ENCODE peak calls at places on chromosomes 1 and 21, in five cellular contexts. T is SK-N-SH, H is K562, B is GM12878, M is HepG2. E is an unnamed sample.

GRCh38 chr1:214632091-214632490 is 29.1 kb downstream of the CENPF start:
- DNase-seq in B (no peak), H (no peak), T (no peak), M (no peak), E (no peak)

GRCh38 chr21:14480601-14481000 is 65.5 kb downstream of the SAMSN1 start:
- DNase-seq in M (no peak), T (no peak), H (no peak), B (no peak), E (no peak)

GRCh38 chr1:235411489-235412486 is 44.6 kb downstream of the TBCE start:
- DNase-seq in T (no peak), M (peak; percentile 80), B (no peak), H (no peak), E (no peak)

GRCh38 chr1:115828101-115829022 is 12.6 kb downstream of the NHLH2 start:
- DNase-seq in T (peak; percentile 83), M (no peak), B (no peak), H (peak; percentile 63), E (no peak)

GRCh38 chr1:163090321-163090945 is 21.3 kb downstream of the RGS4 start:
- DNase-seq in M (no peak), T (no peak), B (no peak), H (no peak), E (no peak)

GRCh38 chr1:112849967-112850641 is 105.9 kb downstream of the SLC16A1 start:
- DNase-seq in H (no peak), B (no peak), M (no peak), T (no peak), E (no peak)

GRCh38 chr1:245143849-245144248 is 10.9 kb upstream of the KIF26B start:
- DNase-seq in B (no peak), M (no peak), H (no peak), T (no peak), E (no peak)

GRCh38 chr1:23371987-23372386 is 2.4 kb upstream of the ZNF436 start:
- DNase-seq in B (no peak), H (no peak), T (no peak), M (no peak), E (no peak)

GRCh38 chr1:58839871-58840835 is 56.3 kb upstream of the JUN start:
- DNase-seq in H (no peak), T (no peak), B (no peak), M (no peak), E (no peak)

GRCh38 chr1:56081151-56081550 is 498.2 kb downstream of the PLPP3 start:
- DNase-seq in M (no peak), T (no peak), H (no peak), B (no peak), E (no peak)

GRCh38 chr1:150006881-150007401 is 3.6 kb downstream of the OTUD7B start:
- DNase-seq in T (no peak), M (no peak), H (peak; percentile 23), B (no peak), E (no peak)

GRCh38 chr1:227560393-227560792 is 3.0 kb upstream of the ZNF678 start:
- DNase-seq in B (no peak), M (no peak), H (no peak), T (no peak), E (no peak)

GRCh38 chr1:67754526-67754920 is 69.5 kb downstream of the GADD45A start:
- DNase-seq in M (no peak), B (no peak), H (no peak), T (no peak), E (no peak)

GRCh38 chr1:76666499-76666898 is 200.8 kb upstream of the ST6GALNAC5 start:
- DNase-seq in M (no peak), T (no peak), B (no peak), H (no peak), E (no peak)

GRCh38 chr1:226629210-226629895 is 80.8 kb downstream of the STUM start:
- DNase-seq in B (no peak), M (no peak), T (no peak), H (no peak), E (no peak)

GRCh38 chr1:212649020-212649419 is 40.5 kb downstream of the ATF3 start:
- DNase-seq in B (no peak), T (no peak), M (no peak), H (no peak), E (no peak)

GRCh38 chr1:69967245-69967766 is 238.1 kb downstream of the LRRC40 start:
- DNase-seq in T (no peak), M (no peak), B (no peak), H (no peak), E (no peak)

GRCh38 chr1:86753700-86754099 is 49.3 kb downstream of the SH3GLB1 start:
- DNase-seq in M (peak; percentile 67), H (no peak), B (no peak), T (peak; percentile 20), E (peak; percentile 21)

GRCh38 chr1:207818971-207819451 is 67.2 kb downstream of the CD46 start:
- DNase-seq in M (no peak), B (no peak), H (no peak), T (no peak), E (no peak)

DNA sequence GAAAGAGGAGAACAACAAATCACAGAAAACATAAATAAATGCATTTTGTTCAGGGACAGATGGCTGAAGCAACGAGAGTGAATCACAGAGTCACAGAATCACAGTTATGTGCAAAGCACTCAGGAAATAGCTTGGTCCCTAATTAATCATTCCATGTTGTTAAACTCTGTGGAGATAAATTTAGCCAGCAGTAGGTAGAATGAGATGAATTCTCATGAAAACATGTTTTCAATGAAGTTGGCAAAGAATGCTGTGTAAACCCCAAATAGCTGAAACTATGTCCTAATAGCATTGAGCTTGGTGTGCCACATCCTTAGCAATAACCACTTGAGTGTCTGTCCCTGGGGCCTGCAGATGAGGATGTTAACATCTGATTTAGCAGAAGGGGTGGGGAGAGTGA is 20.4 kb downstream of the LEPR start:
- DNase-seq in T (no peak), M (no peak), B (no peak), H (no peak), E (no peak)
- TF ChIP-seq ZBTB33 in T (no peak), M (no peak), B (no peak), H (no peak), E (no peak)

GRCh38 chr1:82807563-82807962 is 1006.8 kb downstream of the ADGRL2 start:
- DNase-seq in T (no peak), H (no peak), B (no peak), M (no peak), E (no peak)

GRCh38 chr1:82801151-82801550 is 1000.4 kb downstream of the ADGRL2 start:
- DNase-seq in H (no peak), T (no peak), B (no peak), M (no peak), E (no peak)

GRCh38 chr1:82806133-82806532 is 1005.4 kb downstream of the ADGRL2 start:
- DNase-seq in B (no peak), T (no peak), M (no peak), H (no peak), E (no peak)
- TF ChIP-seq SIN3A in B (no peak), T (no peak), M (no peak), H (no peak), E (no peak)

DNA sequence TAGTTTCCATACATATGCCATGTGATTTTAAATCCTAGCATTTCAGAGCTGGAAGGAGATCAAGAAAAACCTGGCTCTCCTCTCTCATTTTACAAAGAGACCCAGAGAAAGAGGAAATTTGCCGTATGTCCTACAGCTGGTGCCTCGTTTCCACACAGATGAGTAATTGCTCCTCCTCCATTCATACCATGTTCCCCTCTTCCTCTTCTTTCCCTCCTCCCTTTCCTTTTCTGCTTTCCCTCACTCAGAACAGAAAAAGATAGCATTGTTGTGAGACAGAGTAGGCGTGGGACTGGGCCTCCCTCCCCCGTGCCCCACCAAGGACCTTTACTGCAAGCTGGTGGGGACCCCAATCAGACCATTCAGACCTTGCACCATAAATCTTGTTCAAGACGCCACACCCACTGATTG is 13.7 kb upstream of the SLC44A3 start:
- DNase-seq in T (no peak), B (no peak), H (no peak), M (no peak), E (no peak)
- TF ChIP-seq ZBTB33 in T (no peak), B (no peak), H (no peak), M (no peak), E (no peak)

DNA sequence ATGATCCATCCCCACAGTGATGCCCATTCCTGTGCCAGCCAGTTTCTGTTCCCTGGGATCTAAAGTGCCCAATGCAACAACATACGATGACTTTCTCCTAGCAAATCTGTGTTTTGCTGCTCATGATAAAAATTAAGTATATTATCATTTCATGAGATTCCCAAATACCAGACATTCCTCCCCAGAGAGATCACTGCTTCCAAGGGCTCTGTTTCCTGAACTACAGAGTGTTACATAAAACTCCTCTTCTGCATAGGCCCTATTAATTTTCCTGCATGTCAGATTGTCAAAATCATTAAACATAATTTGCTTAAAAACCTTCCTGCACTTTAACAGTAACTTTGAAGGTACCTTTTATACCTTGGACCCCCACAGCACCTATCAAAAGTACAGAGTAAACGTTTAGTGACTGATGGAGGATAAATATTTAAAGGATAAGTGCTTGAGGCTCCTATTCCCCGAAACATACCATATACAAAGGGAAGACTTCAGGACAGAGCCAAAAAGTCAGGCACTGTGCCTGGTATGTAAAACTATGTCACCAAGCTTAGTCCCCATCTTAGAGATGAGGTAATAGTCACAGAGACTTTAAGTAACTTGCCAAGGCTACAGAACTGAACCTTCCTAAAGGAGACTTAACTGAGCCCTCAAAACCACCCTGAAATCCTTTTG is 50.2 kb downstream of the SLC25A24 start:
- DNase-seq in B (no peak), M (no peak), T (no peak), H (no peak), E (no peak)
- TF ChIP-seq SIN3A in B (no peak), M (no peak), T (no peak), H (no peak), E (no peak)

DNA sequence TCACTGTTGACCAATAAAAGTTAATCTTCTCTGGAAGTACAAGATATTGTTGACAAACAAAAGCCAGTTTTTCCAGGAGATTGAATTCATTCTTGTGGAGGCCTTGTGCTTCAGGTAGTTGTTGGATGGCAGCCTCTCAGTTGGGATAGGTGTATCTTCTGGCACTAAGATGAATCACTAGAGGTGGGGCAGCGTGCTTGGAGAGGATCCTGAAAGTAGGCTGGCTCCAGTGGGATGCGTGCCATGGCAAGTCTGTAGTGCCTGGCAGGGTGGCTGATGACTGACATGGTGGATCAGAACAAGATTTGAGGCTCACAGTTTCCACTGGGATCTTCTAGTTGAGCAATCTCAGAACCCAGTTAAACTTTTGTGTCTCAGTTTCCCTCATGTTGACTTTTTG is 2.4 kb downstream of the VPS13D start:
- DNase-seq in T (no peak), M (no peak), B (no peak), H (no peak), E (peak; percentile 41)
- TF ChIP-seq ZBTB33 in T (no peak), M (no peak), B (no peak), H (no peak), E (no peak)

GRCh38 chr1:181175955-181176354 is 87.5 kb downstream of the IER5 start:
- DNase-seq in B (no peak), T (no peak), H (no peak), M (no peak), E (no peak)

GRCh38 chr1:181175356-181175755 is 86.9 kb downstream of the IER5 start:
- DNase-seq in B (no peak), H (no peak), T (no peak), M (no peak), E (no peak)

GRCh38 chr1:181172082-181172481 is 83.6 kb downstream of the IER5 start:
- DNase-seq in B (no peak), H (no peak), M (no peak), T (no peak), E (no peak)

GRCh38 chr1:181173761-181174371 is 85.4 kb downstream of the IER5 start:
- DNase-seq in M (no peak), B (no peak), H (no peak), T (no peak), E (no peak)

GRCh38 chr1:181174860-181175259 is 86.4 kb downstream of the IER5 start:
- DNase-seq in H (no peak), B (no peak), T (no peak), M (no peak), E (no peak)
- TF ChIP-seq SIN3A in H (no peak), B (no peak), T (no peak), M (no peak), E (no peak)